ENCODE peak calls at places on chromosomes 12 and 14, in nine cellular contexts. C is Right ventricle myocardium superior; S is CD4-positive, CD25-positive, alpha-beta regulatory T cell; E is stimulated activated CD8-positive, alpha-beta memory T cell treated with anti-CD3 and anti-CD28 coated beads, Interleukin-15, amount 100 ng/mL, for 24 hours; L is tibial nerve; V is astrocyte of the spinal cord; G is activated T-helper 1 cell treated with anti-CD3 and anti-CD28 coated beads, Interleukin-2, amount 50 U/mL, for 16 hours; P is HEK293T; H is cardiac fibroblast. J is an unnamed sample.
A peak's percentile ranks its signal among the peaks of the same experiment; 100 is the strongest.

GRCh38 chr14:103593577-103593976 is 30.8 kb downstream of the COA8 start:
- DNase-seq in L (no peak), C (no peak), P (no peak), H (no peak), G (no peak), V (no peak), S (no peak), E (no peak), J (no peak)

GRCh38 chr14:34522496-34522895 is 17.0 kb downstream of the EAPP start:
- DNase-seq in C (no peak), E (no peak), H (no peak), L (no peak), P (no peak), V (no peak), S (no peak), G (no peak), J (no peak)

GRCh38 chr14:80926706-80927384 is 14.7 kb downstream of the CEP128 start:
- DNase-seq in G (no peak), S (no peak), H (peak; percentile 70), C (no peak), V (peak; percentile 41), P (no peak), E (no peak), L (no peak), J (no peak)

GRCh38 chr14:103597623-103598372 is 31.2 kb upstream of the KLC1 start:
- DNase-seq in E (no peak), S (no peak), L (no peak), P (peak; percentile 36), G (no peak), V (peak; percentile 86), H (peak; percentile 86), C (peak; percentile 55), J (peak; percentile 70)

GRCh38 chr14:64658201-64658600 is 46.0 kb upstream of the PLEKHG3 start:
- DNase-seq in G (no peak), V (no peak), L (no peak), S (no peak), P (no peak), E (no peak), H (no peak), C (no peak), J (no peak)

GRCh38 chr14:76267322-76268012 is 108.5 kb upstream of the ESRRB start:
- DNase-seq in V (peak; percentile 39), P (no peak), C (peak; percentile 84), S (no peak), H (peak; percentile 48), L (peak; percentile 53), E (no peak), G (no peak), J (peak; percentile 64)

GRCh38 chr14:53365516-53366130 is 212.5 kb upstream of the DDHD1 start:
- DNase-seq in L (no peak), G (no peak), P (no peak), C (no peak), V (peak; percentile 54), H (peak; percentile 31), E (no peak), S (no peak), J (no peak)

GRCh38 chr12:109716512-109717389 is 3.1 kb downstream of the FAM222A start:
- DNase-seq in L (no peak), H (no peak), C (peak; percentile 62), V (no peak), P (no peak), S (no peak), G (no peak), E (no peak), J (no peak)

GRCh38 chr12:54975875-54976274 is 8.7 kb downstream of the TESPA1 start:
- DNase-seq in C (no peak), L (no peak), P (no peak), V (no peak), G (no peak), H (no peak), S (no peak), E (no peak), J (no peak)

GRCh38 chr12:101076940-101077351 is 133.1 kb downstream of the SLC5A8 start:
- DNase-seq in C (no peak), H (peak; percentile 29), S (no peak), P (no peak), E (no peak), V (no peak), L (no peak), G (no peak), J (peak; percentile 78)

GRCh38 chr12:104507672-104508071 is 50.9 kb downstream of the CHST11 start:
- DNase-seq in L (no peak), S (no peak), C (no peak), V (no peak), P (no peak), H (no peak), E (no peak), G (no peak), J (no peak)

GRCh38 chr14:32006267-32007110 is 70.6 kb upstream of the ARHGAP5 start:
- DNase-seq in L (no peak), P (no peak), H (peak; percentile 20), G (no peak), C (no peak), S (no peak), V (no peak), E (no peak), J (no peak)

GRCh38 chr12:41101821-41102220 is 86.3 kb upstream of the PDZRN4 start:
- DNase-seq in C (no peak), V (no peak), E (no peak), P (no peak), S (no peak), L (no peak), G (no peak), H (no peak), J (no peak)

GRCh38 chr14:65866422-65866821 is 453.9 kb downstream of the FUT8 start:
- DNase-seq in E (no peak), S (no peak), P (no peak), H (no peak), G (no peak), L (no peak), C (no peak), V (no peak), J (no peak)

GRCh38 chr12:46874642-46875041 is 48.8 kb upstream of the SLC38A4 start:
- DNase-seq in S (no peak), V (no peak), H (peak; percentile 19), G (no peak), E (no peak), C (peak; percentile 67), P (no peak), L (no peak), J (no peak)

GRCh38 chr12:55830601-55831406 is 1.4 kb upstream of the DNAJC14 start:
- DNase-seq in S (peak; percentile 40), H (peak; percentile 57), P (peak; percentile 44), V (peak; percentile 77), G (no peak), C (peak; percentile 88), E (no peak), L (peak; percentile 87), J (peak; percentile 77)

GRCh38 chr12:113136128-113136989 is 798 bp upstream of the RASAL1 start:
- DNase-seq in H (no peak), S (peak; percentile 60), L (no peak), P (no peak), E (no peak), G (no peak), V (no peak), C (peak; percentile 35), J (peak; percentile 54)

GRCh38 chr14:33576014-33576413 is 374.9 kb downstream of the EGLN3 start:
- DNase-seq in S (no peak), E (no peak), V (no peak), G (no peak), C (no peak), L (no peak), H (no peak), P (no peak), J (no peak)

GRCh38 chr12:122368361-122369073 is 54.0 kb downstream of the CLIP1 start:
- DNase-seq in P (peak; percentile 39), H (peak; percentile 75), C (no peak), E (no peak), S (no peak), V (peak; percentile 56), L (no peak), G (no peak), J (peak; percentile 78)

J was measured in A673.